ENCODE peak calls at places on chromosomes 12 and 14, in seven cellular contexts. V is lower lobe of right lung, C is heart left ventricle, W is heart right ventricle, N is Panc1, F is HCT116, X is GM23338. O is an unnamed sample.

GRCh38 chr14:89340200-89340667 is 76.8 kb downstream of the FOXN3 start:
- ATAC-seq in V (no peak), C (no peak), W (peak), N (no peak), F (no peak), X (no peak), O (peak)

GRCh38 chr14:24282736-24283135 is 11.3 kb upstream of the RABGGTA start:
- ATAC-seq in V (no peak), C (no peak), W (no peak), N (no peak), F (no peak), X (no peak), O (no peak)

GRCh38 chr14:49408187-49408963 is 177.8 kb downstream of the RPS29 start:
- ATAC-seq in V (no peak), C (no peak), W (no peak), N (no peak), F (no peak), X (no peak), O (no peak)

GRCh38 chr14:31927348-31927826 is 149.7 kb upstream of the ARHGAP5 start:
- ATAC-seq in V (peak), C (peak), W (peak), N (peak), F (peak), X (peak), O (peak)

GRCh38 chr12:65818454-65819382 is 5.6 kb upstream of the HMGA2 start:
- ATAC-seq in V (no peak), C (no peak), W (no peak), N (no peak), F (peak), X (no peak), O (no peak)

GRCh38 chr12:115964626-115965025 is 312.9 kb downstream of the MED13L start:
- ATAC-seq in V (no peak), C (no peak), W (no peak), N (no peak), F (no peak), X (no peak), O (no peak)

GRCh38 chr12:93990832-93991748 is 157.3 kb upstream of the PLXNC1 start:
- ATAC-seq in V (no peak), C (peak), W (peak), N (peak), F (peak), X (peak), O (no peak)

GRCh38 chr14:73764881-73765280 is 50.7 kb upstream of the PNMA1 start:
- ATAC-seq in V (peak), C (peak), W (peak), N (no peak), F (no peak), X (no peak), O (no peak)

GRCh38 chr12:97567619-97568110 is 105.1 kb downstream of the RMST start:
- ATAC-seq in V (peak), C (no peak), W (no peak), N (no peak), F (no peak), X (no peak), O (no peak)

GRCh38 chr14:89907655-89908054 is 46.9 kb downstream of the EFCAB11 start:
- ATAC-seq in V (no peak), C (no peak), W (no peak), N (no peak), F (no peak), X (no peak), O (no peak)

GRCh38 chr12:71551529-71551928 is 111.9 kb downstream of the LGR5 start:
- ATAC-seq in V (no peak), C (no peak), W (no peak), N (no peak), F (peak), X (no peak), O (no peak)
- TF ChIP-seq CTCF in V (no peak), C (no peak), W (peak), N (peak), F (peak), X (peak), O (no peak)

GRCh38 chr12:12007713-12008231 is 63.0 kb upstream of the BCL2L14 start:
- ATAC-seq in V (no peak), C (no peak), W (no peak), N (no peak), F (no peak), X (no peak), O (no peak)

GRCh38 chr12:12007001-12007712 is 63.6 kb upstream of the BCL2L14 start:
- ATAC-seq in V (no peak), C (no peak), W (no peak), N (no peak), F (no peak), X (no peak), O (no peak)

GRCh38 chr12:12010277-12011031 is 60.3 kb upstream of the BCL2L14 start:
- ATAC-seq in V (peak), C (peak), W (peak), N (no peak), F (no peak), X (no peak), O (peak)

GRCh38 chr12:12008232-12008850 is 62.4 kb upstream of the BCL2L14 start:
- ATAC-seq in V (no peak), C (no peak), W (no peak), N (no peak), F (no peak), X (peak), O (no peak)

GRCh38 chr12:12008931-12009611 is 61.7 kb upstream of the BCL2L14 start:
- ATAC-seq in V (peak), C (no peak), W (no peak), N (no peak), F (peak), X (peak), O (no peak)
- H3K4me3 ChIP-seq in V (no peak), C (no peak), W (no peak), N (no peak), F (no peak), X (no peak), O (no peak)

GRCh38 chr14:75519394-75519793 is 2.9 kb upstream of the BATF start:
- ATAC-seq in V (no peak), C (no peak), W (no peak), N (no peak), F (no peak), X (no peak), O (no peak)

GRCh38 chr14:75521415-75522199 is 662 bp upstream of the BATF start:
- ATAC-seq in V (peak), C (no peak), W (no peak), N (no peak), F (no peak), X (no peak), O (no peak)

GRCh38 chr14:75520852-75521251 is 1.4 kb upstream of the BATF start:
- ATAC-seq in V (no peak), C (no peak), W (no peak), N (no peak), F (no peak), X (no peak), O (no peak)

GRCh38 chr14:75519826-75520692 is 2.2 kb upstream of the BATF start:
- ATAC-seq in V (no peak), C (no peak), W (no peak), N (no peak), F (no peak), X (no peak), O (no peak)

GRCh38 chr14:75518625-75519024 is 3.6 kb upstream of the BATF start:
- ATAC-seq in V (no peak), C (no peak), W (no peak), N (peak), F (peak), X (peak), O (no peak)
- TF ChIP-seq CTCF in V (peak), C (no peak), W (peak), N (peak), F (peak), X (peak), O (no peak)

GRCh38 chr12:92845320-92845719 is 83.8 kb downstream of the EEA1 start:
- ATAC-seq in V (no peak), C (no peak), W (no peak), N (no peak), F (no peak), X (no peak), O (no peak)
- H3K4me3 ChIP-seq in V (no peak), C (no peak), W (no peak), N (no peak), F (no peak), X (no peak), O (no peak)

GRCh38 chr12:110704750-110705149 is 15.8 kb upstream of the HVCN1 start:
- ATAC-seq in V (no peak), C (no peak), W (no peak), N (peak), F (peak), X (peak), O (no peak)
- TF ChIP-seq CTCF in V (no peak), C (no peak), W (no peak), N (no peak), F (peak), X (peak), O (no peak)

GRCh38 chr14:103879570-103880333 is 32.4 kb upstream of the PPP1R13B start:
- ATAC-seq in V (peak), C (peak), W (peak), N (peak), F (peak), X (peak), O (peak)
- H3K4me3 ChIP-seq in V (peak), C (peak), W (peak), N (peak), F (peak), X (no peak), O (peak)

GRCh38 chr12:77720258-77720657 is 110.4 kb upstream of the NAV3 start:
- ATAC-seq in V (no peak), C (no peak), W (no peak), N (no peak), F (peak), X (peak), O (no peak)
- TF ChIP-seq CTCF in V (no peak), C (no peak), W (no peak), N (peak), F (peak), X (no peak), O (no peak)

DNA sequence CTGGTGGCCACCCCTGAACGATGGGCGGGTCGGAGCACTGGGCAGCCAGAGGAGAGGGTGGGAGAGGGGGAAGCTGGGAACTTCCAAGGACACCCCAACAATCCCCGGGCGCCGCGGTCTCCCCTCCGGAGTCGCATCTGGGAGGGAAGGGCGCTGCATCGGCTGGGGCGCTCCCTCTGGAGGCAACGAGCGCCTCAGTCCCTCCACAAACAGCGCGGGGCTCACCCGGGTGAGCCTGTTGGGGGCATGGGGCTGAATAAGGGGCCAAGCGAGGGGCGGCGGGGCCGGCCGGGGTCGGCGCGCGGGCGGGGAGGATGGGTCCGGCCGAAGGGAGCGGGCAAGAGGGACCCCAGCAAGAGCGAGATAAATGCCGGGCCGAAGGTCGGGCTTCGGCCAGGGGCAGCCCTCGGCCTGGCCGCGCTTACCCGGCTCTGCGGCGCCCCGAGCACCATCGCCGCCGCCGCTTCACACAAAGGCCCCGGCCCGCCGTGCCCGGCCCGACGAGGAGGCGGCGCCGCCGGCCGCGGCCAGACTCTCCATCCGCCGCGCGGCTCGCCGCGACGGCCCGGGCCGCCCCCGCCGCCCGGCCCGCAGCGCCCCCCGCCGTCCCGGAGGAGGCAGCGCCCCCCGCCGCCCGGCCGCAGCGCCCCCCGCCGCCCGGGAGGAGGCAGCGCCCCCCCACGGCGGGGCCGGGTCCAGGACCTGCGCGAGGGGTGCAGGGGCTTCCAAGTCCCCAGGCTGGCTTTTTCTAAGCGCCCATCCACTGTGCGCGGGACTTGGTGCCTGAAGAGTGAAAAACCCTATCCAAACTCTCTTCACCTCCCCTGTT is at the start of gene ZBTB39:
- ATAC-seq in V (peak), C (peak), W (peak), N (peak), F (peak), X (peak), O (peak)
- H3K4me3 ChIP-seq in V (peak), C (peak), W (peak), N (peak), F (peak), X (peak), O (peak)

GRCh38 chr14:78170203-78170602 is at the start of gene NRXN3:
- ATAC-seq in V (peak), C (peak), W (no peak), N (no peak), F (peak), X (peak), O (no peak)

GRCh38 chr14:78162202-78162601 is 8.0 kb upstream of the NRXN3 start:
- ATAC-seq in V (no peak), C (no peak), W (no peak), N (no peak), F (no peak), X (no peak), O (no peak)

GRCh38 chr14:78164226-78164853 is 5.8 kb upstream of the NRXN3 start:
- ATAC-seq in V (no peak), C (no peak), W (no peak), N (peak), F (peak), X (peak), O (no peak)
- TF ChIP-seq CTCF in V (peak), C (no peak), W (peak), N (peak), F (peak), X (peak), O (no peak)

GRCh38 chr12:89949457-89950195 is 241.0 kb upstream of the ATP2B1 start:
- ATAC-seq in V (peak), C (peak), W (peak), N (peak), F (no peak), X (no peak), O (peak)

GRCh38 chr12:89946518-89946917 is 237.9 kb upstream of the ATP2B1 start:
- ATAC-seq in V (no peak), C (no peak), W (no peak), N (no peak), F (no peak), X (no peak), O (no peak)

GRCh38 chr12:89947437-89948265 is 239.0 kb upstream of the ATP2B1 start:
- ATAC-seq in V (peak), C (peak), W (peak), N (peak), F (peak), X (peak), O (peak)

GRCh38 chr12:89950421-89950820 is 241.8 kb upstream of the ATP2B1 start:
- ATAC-seq in V (no peak), C (no peak), W (no peak), N (no peak), F (no peak), X (no peak), O (no peak)

GRCh38 chr12:89948266-89949175 is 239.9 kb upstream of the ATP2B1 start:
- ATAC-seq in V (no peak), C (no peak), W (no peak), N (no peak), F (no peak), X (no peak), O (peak)
- H3K4me3 ChIP-seq in V (no peak), C (no peak), W (no peak), N (no peak), F (no peak), X (no peak), O (no peak)

O was measured in gastroesophageal sphincter.